ENCODE peak calls at places on chromosomes 12 and 14, in nine cellular contexts. Z is left lung, C is hepatocyte, Y is heart right ventricle, A is AG04450, O is astrocyte, Q is HL-60, D is tibial nerve, I is heart left ventricle. N is an unnamed sample.

GRCh38 chr12:25924535-25925001 is 33.9 kb upstream of the RASSF8 start:
- DNase-seq in O (no peak), I (no peak), C (no peak), A (no peak), Z (no peak), Q (no peak), D (no peak), Y (no peak), N (peak)

GRCh38 chr12:115528466-115528865 is 749.0 kb downstream of the MED13L start:
- DNase-seq in Q (no peak), C (no peak), D (no peak), O (no peak), A (no peak), Y (no peak), I (no peak), Z (no peak), N (no peak)

GRCh38 chr14:59507063-59507751 is 22.9 kb downstream of the JKAMP start:
- DNase-seq in Q (peak), O (peak), C (peak), D (peak), I (no peak), Y (peak), A (peak), Z (no peak), N (peak)

GRCh38 chr14:65237023-65237814 is 134.9 kb upstream of the MAX start:
- DNase-seq in Z (no peak), Q (no peak), D (peak), A (no peak), Y (no peak), C (no peak), I (no peak), O (peak), N (no peak)

GRCh38 chr14:51283402-51283825 is 43.4 kb downstream of the TMX1 start:
- DNase-seq in Z (no peak), D (peak), I (no peak), C (peak), Y (peak), A (peak), Q (no peak), O (peak), N (peak)

GRCh38 chr12:15131462-15131861 is 89.8 kb downstream of the RERG start:
- DNase-seq in O (peak), C (no peak), Y (no peak), Z (no peak), Q (no peak), I (no peak), D (no peak), A (no peak), N (no peak)

GRCh38 chr14:40268236-40268635 is 836.0 kb upstream of the FBXO33 start:
- DNase-seq in Q (no peak), I (no peak), O (no peak), C (no peak), Z (no peak), Y (no peak), D (no peak), A (no peak), N (no peak)

GRCh38 chr12:27012982-27013255 is 1.3 kb downstream of the TM7SF3 start:
- DNase-seq in Z (no peak), A (no peak), Y (no peak), I (no peak), D (no peak), Q (no peak), C (no peak), O (no peak), N (no peak)

GRCh38 chr12:27474344-27474743 is 27.8 kb downstream of the SMCO2 start:
- DNase-seq in I (no peak), Y (no peak), Z (no peak), Q (no peak), D (no peak), O (peak), A (peak), C (no peak), N (no peak)

GRCh38 chr12:55931780-55932545 is 1.0 kb downstream of the DGKA start:
- DNase-seq in Z (peak), D (peak), A (no peak), C (peak), Y (peak), Q (peak), I (peak), O (peak), N (peak)

GRCh38 chr12:69688496-69689427 is 10.3 kb downstream of the BEST3 start:
- DNase-seq in A (peak), I (peak), C (peak), D (peak), Y (peak), O (peak), Z (peak), Q (peak), N (peak)

GRCh38 chr12:96422192-96422591 is 22.0 kb upstream of the CDK17 start:
- DNase-seq in O (no peak), D (no peak), I (no peak), C (no peak), Y (no peak), Q (no peak), A (no peak), Z (no peak), N (no peak)

GRCh38 chr12:131218291-131219172 is 264.8 kb downstream of the ADGRD1 start:
- DNase-seq in I (no peak), A (no peak), Q (peak), Z (peak), O (no peak), D (no peak), C (no peak), Y (no peak), N (no peak)

GRCh38 chr12:116885496-116885895 is 4.3 kb upstream of the HRK start:
- DNase-seq in C (no peak), D (no peak), A (no peak), O (no peak), Q (peak), Y (no peak), I (no peak), Z (no peak), N (no peak)

GRCh38 chr12:13241833-13242232 is 45.3 kb downstream of the EMP1 start:
- DNase-seq in Z (no peak), Q (no peak), O (no peak), I (no peak), D (no peak), A (no peak), C (peak), Y (no peak), N (no peak)

GRCh38 chr12:96015672-96016071 is 19.5 kb upstream of the HAL start:
- DNase-seq in O (no peak), D (no peak), I (no peak), Q (no peak), Z (peak), Y (peak), C (no peak), A (no peak), N (peak)

GRCh38 chr14:105283028-105283427 is 17.8 kb downstream of the BRF1 start:
- DNase-seq in Y (no peak), Z (no peak), A (no peak), C (no peak), D (no peak), I (no peak), Q (no peak), O (no peak), N (no peak)
- H3K4me3 ChIP-seq in Y (no peak), Z (no peak), A (no peak), C (no peak), D (no peak), I (no peak), Q (no peak), O (no peak), N (no peak)

GRCh38 chr12:113186033-113186365 is 478 bp downstream of the RITA1 start:
- DNase-seq in D (no peak), Y (no peak), O (no peak), I (no peak), Z (no peak), A (no peak), Q (peak), C (peak), N (peak)

GRCh38 chr12:113185180-113186032 is at the start of the genes DDX54 and RITA1:
- DNase-seq in I (peak), D (peak), Q (peak), C (peak), Z (peak), A (peak), O (peak), Y (peak), N (peak)

GRCh38 chr12:113187588-113187987 is 2.1 kb downstream of the RITA1 start:
- DNase-seq in Y (no peak), O (no peak), Q (no peak), I (no peak), Z (no peak), A (no peak), C (no peak), D (no peak), N (no peak)

GRCh38 chr12:113184900-113185179 is 438 bp downstream of the DDX54 start:
- DNase-seq in A (peak), O (no peak), I (peak), Z (peak), C (peak), Q (peak), Y (peak), D (peak), N (peak)

DNA sequence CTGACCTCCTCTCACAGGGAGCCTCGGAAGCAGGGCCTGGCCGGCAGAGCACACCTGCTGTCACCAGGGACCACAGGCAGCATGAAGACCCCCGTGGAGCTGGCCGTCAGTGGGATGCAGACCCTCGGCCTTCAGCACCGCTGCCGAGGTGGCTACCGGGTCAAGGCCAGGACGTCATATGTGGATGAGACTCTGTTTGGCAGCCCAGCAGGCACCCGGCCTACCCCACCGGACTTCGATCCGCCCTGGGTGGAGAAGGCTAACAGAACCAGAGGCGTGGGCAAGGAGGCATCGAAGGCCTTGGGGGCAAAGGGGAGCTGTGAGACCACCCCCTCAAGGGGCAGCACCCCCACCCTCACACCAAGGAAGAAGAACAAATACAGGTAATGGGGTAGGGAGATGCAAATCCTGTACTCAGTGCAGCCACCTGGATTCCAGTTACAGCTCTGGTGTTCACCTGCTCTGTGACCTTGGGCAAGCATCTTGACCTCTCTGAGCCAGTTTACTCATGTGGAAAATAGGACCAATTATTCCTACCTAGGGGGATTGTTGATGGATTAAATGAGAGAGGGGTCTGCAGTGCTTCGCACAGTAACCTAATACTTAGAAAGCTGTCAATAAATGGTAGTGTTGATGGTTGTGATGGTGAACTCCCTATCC is 1.3 kb downstream of the RITA1 start:
- DNase-seq in O (no peak), I (no peak), D (no peak), Y (no peak), Q (no peak), Z (no peak), A (no peak), C (no peak), N (no peak)
- H3K27ac ChIP-seq in O (no peak), I (no peak), D (no peak), Y (no peak), Q (no peak), Z (no peak), A (no peak), C (no peak), N (no peak)

GRCh38 chr14:24670594-24670993 is 36.6 kb upstream of the GZMB start:
- DNase-seq in D (no peak), I (no peak), Q (no peak), A (no peak), C (no peak), O (no peak), Z (no peak), Y (no peak), N (no peak)

GRCh38 chr14:24659916-24660570 is 26.1 kb upstream of the GZMB start:
- DNase-seq in I (no peak), D (no peak), O (no peak), Q (peak), Z (no peak), C (no peak), A (no peak), Y (no peak), N (no peak)

GRCh38 chr14:24662753-24663152 is 28.8 kb upstream of the GZMB start:
- DNase-seq in O (no peak), A (no peak), Q (peak), C (no peak), D (no peak), Z (no peak), Y (peak), I (no peak), N (no peak)

GRCh38 chr14:24664366-24664765 is 30.4 kb upstream of the GZMB start:
- DNase-seq in D (no peak), Y (no peak), C (no peak), I (no peak), O (no peak), Q (no peak), Z (no peak), A (no peak), N (no peak)

DNA sequence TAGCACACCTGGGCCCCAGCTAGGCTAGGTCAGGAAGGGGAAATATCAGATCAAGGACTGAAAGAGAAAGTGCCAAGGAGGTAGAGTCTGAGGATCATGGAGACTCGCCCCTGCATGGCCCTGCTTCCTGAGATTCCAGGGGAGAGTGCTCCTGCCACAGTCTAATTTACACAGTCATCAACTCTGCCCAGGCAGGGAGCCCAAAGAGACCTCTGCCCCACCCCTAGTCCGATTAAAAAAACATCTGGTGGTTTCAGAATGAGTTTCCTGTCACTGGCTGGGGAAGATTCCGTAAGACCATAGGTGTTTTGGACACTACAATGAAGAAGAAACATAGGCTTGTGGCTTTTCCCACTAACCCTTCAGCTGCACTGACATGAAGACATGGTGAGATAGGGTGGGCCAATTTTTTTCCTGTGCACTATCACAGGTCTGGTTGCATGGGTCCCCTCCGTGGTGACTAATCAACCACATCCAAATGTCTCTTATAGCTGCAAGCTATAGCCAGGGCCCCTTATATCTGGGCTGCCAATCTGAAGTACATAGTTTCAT is 31.5 kb upstream of the GZMB start:
- DNase-seq in C (no peak), D (no peak), Q (peak), Z (no peak), Y (no peak), O (no peak), A (no peak), I (no peak), N (no peak)
- H3K4me3 ChIP-seq in C (no peak), D (no peak), Q (no peak), Z (no peak), Y (no peak), O (no peak), A (no peak), I (no peak), N (no peak)

DNA sequence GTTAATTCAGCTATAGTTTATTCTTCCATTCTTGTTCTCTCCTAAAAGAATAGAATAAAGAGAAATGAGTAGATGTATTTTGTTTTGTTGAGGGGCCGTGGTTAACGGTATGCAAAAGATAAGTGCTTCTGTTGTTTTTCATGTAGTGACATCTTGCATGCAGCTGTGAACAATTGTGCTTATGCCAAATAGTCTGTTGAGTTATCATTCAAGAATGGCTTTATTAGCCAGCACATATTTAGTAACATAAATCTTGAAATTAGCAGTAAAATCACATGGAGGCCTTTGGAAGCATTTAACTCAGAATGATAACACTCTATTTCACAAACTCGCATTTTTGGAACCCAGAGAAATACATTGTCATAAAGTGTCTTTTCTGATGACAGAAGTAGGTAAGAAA is 1772.0 kb upstream of the FLRT2 start:
- DNase-seq in A (peak), C (no peak), I (no peak), Q (no peak), D (no peak), Y (no peak), O (peak), Z (no peak), N (no peak)
- H3K27ac ChIP-seq in A (no peak), C (no peak), I (no peak), Q (no peak), D (no peak), Y (no peak), O (no peak), Z (no peak), N (no peak)

DNA sequence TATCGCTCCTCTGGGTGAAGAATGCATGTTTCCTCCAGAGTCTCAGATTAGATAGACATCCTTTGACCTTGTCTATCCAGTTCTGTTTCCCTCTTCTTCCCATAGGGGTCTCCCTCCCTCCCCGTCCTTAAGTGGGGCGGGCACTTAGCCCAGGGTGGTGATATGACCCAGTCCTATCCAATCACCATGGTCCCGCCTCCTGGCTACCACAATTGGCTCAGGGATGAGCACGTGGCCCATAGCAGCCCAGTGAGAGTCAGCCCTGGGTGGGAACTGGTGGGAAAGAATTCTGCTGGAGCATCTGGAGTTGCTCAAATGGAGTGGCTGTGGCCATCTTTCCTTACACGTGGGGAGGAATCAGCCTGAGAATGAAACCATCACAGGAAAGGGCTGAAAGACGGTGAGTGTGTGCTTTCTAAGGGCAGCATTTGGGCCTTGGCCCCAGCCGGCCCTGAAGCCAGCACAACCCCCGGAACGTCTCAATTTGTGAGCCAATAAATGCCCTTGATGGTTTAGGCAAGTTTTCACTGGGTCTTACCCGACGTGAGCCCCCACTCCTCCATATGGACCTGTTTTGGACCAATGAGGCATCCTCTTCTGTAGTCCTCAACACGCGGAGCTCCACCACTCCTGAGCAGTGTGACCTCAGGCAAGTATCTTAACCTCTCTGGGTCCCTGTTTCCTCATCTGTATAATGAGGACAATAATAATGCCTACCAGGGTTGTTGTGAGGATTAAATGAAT is 14.3 kb upstream of the MLXIP start:
- DNase-seq in Z (no peak), C (peak), D (peak), I (peak), A (no peak), Q (peak), O (peak), Y (peak), N (peak)
- H3K4me3 ChIP-seq in Z (no peak), C (no peak), D (no peak), I (peak), A (no peak), Q (no peak), O (no peak), Y (peak), N (no peak)